ENCODE peak calls at places on chromosome 22, in four cellular contexts. W is GM23338, X is mammary epithelial cell, H is left ventricle myocardium inferior. D is an unnamed sample. For H3K27me3, the result is how much of the 10 kb centered on the place peaks cover.

GRCh38 chr22:33023119-33023827 is 34.9 kb downstream of the SYN3 start:
- DNase-seq in H (no peak), X (no peak), W (no peak), D (no peak)

GRCh38 chr22:39960791-39961746 is 872 bp downstream of the TMA7B start:
- DNase-seq in H (no peak), X (peak), W (no peak), D (peak)

GRCh38 chr22:49650336-49651241 is 177.1 kb downstream of the BRD1 start:
- DNase-seq in W (no peak), H (peak), X (no peak), D (no peak)

GRCh38 chr22:31627223-31627731 is 34.7 kb downstream of the PISD start:
- DNase-seq in W (no peak), X (no peak), H (no peak), D (peak)

GRCh38 chr22:39546889-39547586 is 14.5 kb upstream of the RPS19BP1 start:
- DNase-seq in X (peak), H (no peak), W (no peak), D (no peak)

GRCh38 chr22:40176921-40177737 is 596 bp upstream of the TNRC6B start:
- DNase-seq in H (peak), W (peak), X (peak), D (peak)

GRCh38 chr22:23938328-23939016 is 22.5 kb downstream of the GSTT2B start:
- DNase-seq in W (no peak), X (no peak), H (no peak), D (no peak)

GRCh38 chr22:48577014-48577690 is 1250.5 kb downstream of the BRD1 start:
- DNase-seq in W (no peak), X (no peak), H (no peak), D (no peak)

GRCh38 chr22:28017859-28018258 is 98.8 kb upstream of the PITPNB start:
- DNase-seq in H (peak), X (no peak), W (no peak), D (no peak)

GRCh38 chr22:29947410-29948387 is 64.7 kb downstream of the MTMR3 start:
- DNase-seq in H (no peak), W (no peak), X (no peak), D (no peak)

GRCh38 chr22:26888887-26889286 is 231.5 kb downstream of the MIAT start:
- DNase-seq in X (no peak), H (no peak), W (no peak), D (no peak)

DNA sequence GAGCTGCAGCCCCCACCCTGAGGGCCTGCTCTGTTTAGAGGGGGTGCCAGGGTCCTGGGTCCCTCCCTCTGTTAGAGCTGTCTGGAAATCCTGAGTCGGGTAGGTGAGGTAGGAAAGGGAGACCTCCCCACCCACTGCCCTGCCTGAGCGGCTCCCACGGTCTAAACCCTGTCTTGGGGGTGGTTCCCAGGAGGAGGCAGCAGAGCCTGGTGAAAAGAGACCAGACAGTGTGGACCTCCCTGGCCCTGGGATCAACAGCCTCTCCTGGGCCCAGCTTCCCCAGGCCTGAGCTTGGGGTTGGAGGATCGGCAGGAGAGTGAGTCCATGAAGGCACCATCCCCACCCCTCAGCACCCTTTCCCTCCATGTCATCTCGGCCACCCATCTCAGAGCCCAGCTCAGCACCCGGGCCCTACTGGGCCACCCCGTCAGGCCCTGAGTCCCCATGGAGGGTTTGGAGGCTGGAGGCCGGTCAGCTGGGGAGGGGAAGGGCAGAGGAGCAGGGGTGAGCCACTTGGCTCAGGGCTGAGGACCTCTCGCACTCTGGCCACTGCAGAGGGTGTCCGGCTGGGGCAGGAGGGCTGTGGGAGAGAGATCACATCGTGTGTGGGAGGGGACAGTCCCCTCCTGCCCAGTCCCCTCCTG is 37.2 kb downstream of the RTN4R start:
- DNase-seq in H (no peak), X (no peak), W (no peak), D (no peak)
- H3K27me3 ChIP-seq in H (under half), X (under half), W (under half), D (under half)

GRCh38 chr22:19169947-19170318 is 8.6 kb downstream of the SLC25A1 start:
- DNase-seq in H (no peak), W (no peak), X (no peak), D (no peak)

GRCh38 chr22:19166421-19166820 is 12.1 kb downstream of the SLC25A1 start:
- DNase-seq in W (no peak), H (no peak), X (no peak), D (no peak)

GRCh38 chr22:19169002-19169946 is 9.3 kb downstream of the SLC25A1 start:
- DNase-seq in H (no peak), X (no peak), W (no peak), D (no peak)

GRCh38 chr22:19168088-19168890 is 10.2 kb downstream of the SLC25A1 start:
- DNase-seq in X (no peak), H (no peak), W (no peak), D (no peak)

GRCh38 chr22:19167106-19167869 is 11.2 kb downstream of the SLC25A1 start:
- DNase-seq in W (no peak), H (no peak), X (no peak), D (no peak)
- H3K27me3 ChIP-seq in W (half or more), H (half or more), X (under half), D (under half)

GRCh38 chr22:19175602-19176174 is 2.8 kb downstream of the SLC25A1 start:
- DNase-seq in X (no peak), H (no peak), W (no peak), D (no peak)

GRCh38 chr22:19176175-19176630 is 2.3 kb downstream of the SLC25A1 start:
- DNase-seq in W (peak), H (no peak), X (no peak), D (no peak)

GRCh38 chr22:19174106-19175025 is 4.2 kb downstream of the SLC25A1 start:
- DNase-seq in W (peak), H (no peak), X (peak), D (no peak)

GRCh38 chr22:19176732-19177131 is 1.8 kb downstream of the SLC25A1 start:
- DNase-seq in X (no peak), H (no peak), W (no peak), D (no peak)

GRCh38 chr22:19175026-19175601 is 3.4 kb downstream of the SLC25A1 start:
- DNase-seq in H (no peak), X (no peak), W (no peak), D (no peak)
- H3K27me3 ChIP-seq in H (under half), X (under half), W (under half), D (under half)

DNA sequence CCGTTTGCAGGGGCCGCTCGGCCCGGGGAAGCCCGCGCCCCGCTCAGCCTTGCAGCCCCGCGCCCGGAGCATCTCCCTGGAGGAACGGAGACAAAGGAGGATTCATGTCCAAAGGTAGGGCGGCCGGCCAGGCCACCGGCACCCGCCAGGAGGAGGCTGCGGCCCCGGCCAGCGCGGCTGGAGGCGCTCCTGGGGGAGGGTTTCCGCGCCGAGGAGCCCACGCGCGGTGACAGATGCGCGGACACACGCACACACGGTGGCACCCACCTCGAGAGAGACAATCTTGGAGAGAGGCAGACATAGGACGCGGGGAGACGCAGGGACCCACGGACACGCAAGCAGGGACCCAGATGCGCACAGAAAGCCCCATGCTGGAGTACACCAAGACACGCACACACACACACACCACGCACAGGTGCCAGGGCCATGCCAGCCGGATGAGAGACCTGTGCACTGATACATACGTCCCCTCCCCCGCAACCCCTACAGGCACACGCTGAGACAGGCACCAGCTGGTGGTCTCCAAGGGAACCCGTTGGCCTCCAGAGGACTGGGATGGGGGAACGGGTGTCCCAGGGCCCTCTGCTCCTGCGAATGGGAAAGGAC is 7.8 kb downstream of the SEPTIN3 start:
- DNase-seq in W (peak), H (no peak), X (no peak), D (no peak)
- H3K27me3 ChIP-seq in W (under half), H (half or more), X (under half), D (under half)

DNA sequence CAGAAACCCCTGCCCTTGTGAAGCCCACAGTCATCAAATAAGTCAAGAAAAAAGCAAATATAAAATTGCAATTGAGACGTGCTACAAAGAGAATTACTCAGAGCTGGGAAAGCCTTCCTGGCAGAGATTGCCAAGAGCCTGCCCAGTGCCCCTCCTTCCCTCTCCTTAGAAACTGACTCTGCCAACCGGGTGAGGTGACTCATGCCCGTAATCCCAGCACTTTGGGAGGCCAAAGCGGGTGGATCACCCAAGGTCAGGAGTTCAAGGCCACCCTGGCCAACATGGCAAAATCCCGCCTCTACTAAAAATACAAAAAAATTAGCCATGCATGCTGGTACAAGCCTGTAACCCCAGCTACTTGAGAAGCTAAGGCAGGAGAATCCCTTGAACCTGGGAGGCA is 76.0 kb upstream of the RTL6 start:
- DNase-seq in H (no peak), W (no peak), X (peak), D (no peak)
- H3K27me3 ChIP-seq in H (under half), W (under half), X (under half), D (under half)

DNA sequence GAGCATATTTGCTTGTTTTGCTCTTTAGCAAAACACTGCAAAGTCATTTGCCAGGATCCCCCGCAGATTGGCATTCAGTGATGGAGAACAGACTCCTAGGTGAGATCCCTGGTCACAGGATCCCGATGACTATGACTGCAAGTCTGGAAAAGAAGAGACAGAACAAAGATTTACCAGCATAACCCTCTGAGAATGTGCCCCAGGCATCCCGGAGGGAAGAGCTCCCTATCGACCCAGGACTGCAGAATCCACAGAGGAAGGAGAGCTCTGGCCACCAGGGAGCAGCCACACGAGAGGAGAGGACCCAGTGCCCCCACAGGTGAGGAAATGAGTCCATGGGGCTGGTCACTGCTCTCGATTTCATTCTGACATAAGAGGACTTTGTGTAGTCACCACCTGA is 105.2 kb downstream of the ZNF280B start:
- DNase-seq in H (no peak), X (no peak), W (no peak), D (no peak)
- H3K27me3 ChIP-seq in H (half or more), X (under half), W (half or more), D (under half)

D was measured in CD8-positive, alpha-beta T cell.